ENCODE peak calls at places on chromosomes 7 and 10, in five cellular contexts. One of them, this sample, is unnamed.

GRCh38 chr10:71157435-71157834 is 54.9 kb upstream of the UNC5B start:
- DNase-seq in CD4-positive, alpha-beta T cell: no peak
- DNase-seq in Ammon's horn: no peak
- DNase-seq in HTR-8/SVneo: no peak
- DNase-seq in NCI-H2081: no peak
- DNase-seq in this sample: no peak

GRCh38 chr7:158487546-158488224 is 99.9 kb downstream of the PTPRN2 start:
- DNase-seq in CD4-positive, alpha-beta T cell: no peak
- DNase-seq in Ammon's horn: no peak
- DNase-seq in HTR-8/SVneo: no peak
- DNase-seq in NCI-H2081: peak
- DNase-seq in this sample: peak

GRCh38 chr7:73912223-73912622 is 51.3 kb downstream of the TMEM270 start:
- DNase-seq in CD4-positive, alpha-beta T cell: no peak
- DNase-seq in Ammon's horn: no peak
- DNase-seq in HTR-8/SVneo: no peak
- DNase-seq in NCI-H2081: no peak
- DNase-seq in this sample: no peak

GRCh38 chr7:5477723-5478531 is 54.3 kb upstream of the TNRC18 start:
- DNase-seq in CD4-positive, alpha-beta T cell: no peak
- DNase-seq in Ammon's horn: no peak
- DNase-seq in HTR-8/SVneo: no peak
- DNase-seq in NCI-H2081: no peak
- DNase-seq in this sample: peak

GRCh38 chr7:158015403-158016116 is 572.1 kb downstream of the PTPRN2 start:
- DNase-seq in CD4-positive, alpha-beta T cell: peak
- DNase-seq in Ammon's horn: no peak
- DNase-seq in HTR-8/SVneo: no peak
- DNase-seq in NCI-H2081: peak
- DNase-seq in this sample: peak

GRCh38 chr10:93991101-93991500 is 2.6 kb upstream of the PLCE1 start:
- DNase-seq in CD4-positive, alpha-beta T cell: no peak
- DNase-seq in Ammon's horn: no peak
- DNase-seq in HTR-8/SVneo: no peak
- DNase-seq in NCI-H2081: no peak
- DNase-seq in this sample: no peak

GRCh38 chr10:63573068-63573697 is 52.0 kb downstream of the REEP3 start:
- DNase-seq in CD4-positive, alpha-beta T cell: no peak
- DNase-seq in Ammon's horn: no peak
- DNase-seq in HTR-8/SVneo: no peak
- DNase-seq in NCI-H2081: peak
- DNase-seq in this sample: peak

GRCh38 chr7:94375713-94376112 is 19.0 kb upstream of the COL1A2 start:
- DNase-seq in CD4-positive, alpha-beta T cell: no peak
- DNase-seq in Ammon's horn: no peak
- DNase-seq in HTR-8/SVneo: peak
- DNase-seq in NCI-H2081: no peak
- DNase-seq in this sample: no peak

GRCh38 chr7:1740214-1740613 is 70.1 kb downstream of the ELFN1 start:
- DNase-seq in CD4-positive, alpha-beta T cell: no peak
- DNase-seq in Ammon's horn: no peak
- DNase-seq in HTR-8/SVneo: no peak
- DNase-seq in NCI-H2081: no peak
- DNase-seq in this sample: no peak

GRCh38 chr7:16615234-16615633 is 30.3 kb downstream of the ANKMY2 start:
- DNase-seq in CD4-positive, alpha-beta T cell: no peak
- DNase-seq in Ammon's horn: no peak
- DNase-seq in HTR-8/SVneo: no peak
- DNase-seq in NCI-H2081: no peak
- DNase-seq in this sample: no peak

GRCh38 chr10:118805146-118805545 is 50.4 kb upstream of the CACUL1 start:
- DNase-seq in CD4-positive, alpha-beta T cell: no peak
- DNase-seq in Ammon's horn: no peak
- DNase-seq in HTR-8/SVneo: no peak
- DNase-seq in NCI-H2081: no peak
- DNase-seq in this sample: no peak

GRCh38 chr7:131502810-131503545 is 53.5 kb downstream of the PODXL start:
- DNase-seq in CD4-positive, alpha-beta T cell: no peak
- DNase-seq in Ammon's horn: peak
- DNase-seq in HTR-8/SVneo: no peak
- DNase-seq in NCI-H2081: no peak
- DNase-seq in this sample: no peak

GRCh38 chr7:149728491-149729375 is 44.7 kb downstream of the ZNF467 start:
- DNase-seq in CD4-positive, alpha-beta T cell: no peak
- DNase-seq in Ammon's horn: no peak
- DNase-seq in HTR-8/SVneo: no peak
- DNase-seq in NCI-H2081: no peak
- DNase-seq in this sample: no peak

GRCh38 chr10:80583681-80584080 is 46.0 kb downstream of the SH2D4B start:
- DNase-seq in CD4-positive, alpha-beta T cell: no peak
- DNase-seq in Ammon's horn: no peak
- DNase-seq in HTR-8/SVneo: no peak
- DNase-seq in NCI-H2081: no peak
- DNase-seq in this sample: no peak

GRCh38 chr10:17061418-17061817 is 68.2 kb downstream of the CUBN start:
- DNase-seq in CD4-positive, alpha-beta T cell: no peak
- DNase-seq in Ammon's horn: no peak
- DNase-seq in HTR-8/SVneo: no peak
- DNase-seq in NCI-H2081: no peak
- DNase-seq in this sample: no peak

GRCh38 chr7:138752568-138753518 is 45.0 kb upstream of the TMEM213 start:
- DNase-seq in CD4-positive, alpha-beta T cell: peak
- DNase-seq in Ammon's horn: no peak
- DNase-seq in HTR-8/SVneo: no peak
- DNase-seq in NCI-H2081: peak
- DNase-seq in this sample: peak

GRCh38 chr7:113199841-113200240 is 81.5 kb upstream of the SMIM30 start:
- DNase-seq in CD4-positive, alpha-beta T cell: no peak
- DNase-seq in Ammon's horn: no peak
- DNase-seq in HTR-8/SVneo: no peak
- DNase-seq in NCI-H2081: no peak
- DNase-seq in this sample: no peak

GRCh38 chr10:126432507-126432906 is 44.2 kb upstream of the ADAM12 start:
- DNase-seq in CD4-positive, alpha-beta T cell: no peak
- DNase-seq in Ammon's horn: no peak
- DNase-seq in HTR-8/SVneo: no peak
- DNase-seq in NCI-H2081: no peak
- DNase-seq in this sample: no peak

GRCh38 chr7:30659312-30659711 is 22.9 kb downstream of the CRHR2 start:
- DNase-seq in CD4-positive, alpha-beta T cell: no peak
- DNase-seq in Ammon's horn: no peak
- DNase-seq in HTR-8/SVneo: no peak
- DNase-seq in NCI-H2081: no peak
- DNase-seq in this sample: no peak

GRCh38 chr10:10326119-10326518 is 691.6 kb upstream of the CELF2 start:
- DNase-seq in CD4-positive, alpha-beta T cell: no peak
- DNase-seq in Ammon's horn: no peak
- DNase-seq in HTR-8/SVneo: no peak
- DNase-seq in NCI-H2081: no peak
- DNase-seq in this sample: no peak

GRCh38 chr7:74173074-74173473 is 1.1 kb upstream of the EIF4H start:
- DNase-seq in CD4-positive, alpha-beta T cell: no peak
- DNase-seq in Ammon's horn: no peak
- DNase-seq in HTR-8/SVneo: no peak
- DNase-seq in NCI-H2081: no peak
- DNase-seq in this sample: no peak

GRCh38 chr7:11716185-11716584 is 115.8 kb downstream of the THSD7A start:
- DNase-seq in CD4-positive, alpha-beta T cell: no peak
- DNase-seq in Ammon's horn: no peak
- DNase-seq in HTR-8/SVneo: no peak
- DNase-seq in NCI-H2081: no peak
- DNase-seq in this sample: peak

GRCh38 chr10:113947138-113948011 is 92.9 kb downstream of the NHLRC2 start:
- DNase-seq in CD4-positive, alpha-beta T cell: no peak
- DNase-seq in Ammon's horn: no peak
- DNase-seq in HTR-8/SVneo: no peak
- DNase-seq in NCI-H2081: no peak
- DNase-seq in this sample: no peak

GRCh38 chr10:24384954-24385353 is 176.0 kb downstream of the KIAA1217 start:
- DNase-seq in CD4-positive, alpha-beta T cell: no peak
- DNase-seq in Ammon's horn: no peak
- DNase-seq in HTR-8/SVneo: no peak
- DNase-seq in NCI-H2081: no peak
- DNase-seq in this sample: no peak

GRCh38 chr7:130883928-130884327 is 149.9 kb upstream of the KLF14 start:
- DNase-seq in CD4-positive, alpha-beta T cell: no peak
- DNase-seq in Ammon's horn: no peak
- DNase-seq in HTR-8/SVneo: no peak
- DNase-seq in NCI-H2081: no peak
- DNase-seq in this sample: no peak

GRCh38 chr7:140594131-140594691 is 46.4 kb downstream of the DENND2A start:
- DNase-seq in CD4-positive, alpha-beta T cell: no peak
- DNase-seq in Ammon's horn: no peak
- DNase-seq in HTR-8/SVneo: no peak
- DNase-seq in NCI-H2081: no peak
- DNase-seq in this sample: no peak

GRCh38 chr10:49608925-49609282 is 1.2 kb upstream of the SLC18A3 start:
- DNase-seq in CD4-positive, alpha-beta T cell: no peak
- DNase-seq in Ammon's horn: no peak
- DNase-seq in HTR-8/SVneo: no peak
- DNase-seq in NCI-H2081: no peak
- DNase-seq in this sample: no peak

GRCh38 chr10:122475581-122475980 is 14.2 kb downstream of the HTRA1 start:
- DNase-seq in CD4-positive, alpha-beta T cell: no peak
- DNase-seq in Ammon's horn: peak
- DNase-seq in HTR-8/SVneo: no peak
- DNase-seq in NCI-H2081: no peak
- DNase-seq in this sample: no peak

GRCh38 chr10:47115322-47115721 is 184.7 kb upstream of the GDF10 start:
- DNase-seq in CD4-positive, alpha-beta T cell: no peak
- DNase-seq in Ammon's horn: no peak
- DNase-seq in HTR-8/SVneo: no peak
- DNase-seq in NCI-H2081: no peak
- DNase-seq in this sample: no peak

GRCh38 chr10:71442000-71442399 is 45.3 kb downstream of the CDH23 start:
- DNase-seq in CD4-positive, alpha-beta T cell: no peak
- DNase-seq in Ammon's horn: no peak
- DNase-seq in HTR-8/SVneo: no peak
- DNase-seq in NCI-H2081: no peak
- DNase-seq in this sample: no peak

GRCh38 chr7:66146701-66147100 is 32.1 kb downstream of the CRCP start:
- DNase-seq in CD4-positive, alpha-beta T cell: no peak
- DNase-seq in Ammon's horn: no peak
- DNase-seq in HTR-8/SVneo: no peak
- DNase-seq in NCI-H2081: no peak
- DNase-seq in this sample: no peak

GRCh38 chr7:51593638-51594037 is 277.0 kb upstream of the COBL start:
- DNase-seq in CD4-positive, alpha-beta T cell: no peak
- DNase-seq in Ammon's horn: no peak
- DNase-seq in HTR-8/SVneo: no peak
- DNase-seq in NCI-H2081: no peak
- DNase-seq in this sample: no peak

GRCh38 chr7:97732567-97733275 is 835 bp downstream of the TAC1 start:
- DNase-seq in CD4-positive, alpha-beta T cell: no peak
- DNase-seq in Ammon's horn: no peak
- DNase-seq in HTR-8/SVneo: no peak
- DNase-seq in NCI-H2081: no peak
- DNase-seq in this sample: no peak

GRCh38 chr7:98286701-98287485 is 5.4 kb downstream of the BRI3 start:
- DNase-seq in CD4-positive, alpha-beta T cell: no peak
- DNase-seq in Ammon's horn: no peak
- DNase-seq in HTR-8/SVneo: no peak
- DNase-seq in NCI-H2081: no peak
- DNase-seq in this sample: no peak